ENCODE peak calls at places on chromosomes 13 and 19, in nine cellular contexts. D is suprapubic skin, A is right lobe of liver, Y is esophagus muscularis mucosa, Q is body of pancreas, C is IMR-90, L is tibial nerve, X is ovary, S is uterus. W is an unnamed sample.

GRCh38 chr19:17086129-17086528 is 10.6 kb downstream of the MYO9B start:
- DNase-seq in D (no peak), A (no peak), Y (no peak), Q (no peak), C (no peak), L (no peak), X (no peak), S (no peak), W (no peak)

GRCh38 chr19:3982701-3983541 is 2.3 kb downstream of the EEF2 start:
- DNase-seq in D (no peak), A (peak; percentile 49), Y (no peak), Q (no peak), C (peak; percentile 74), L (no peak), X (peak; percentile 46), S (no peak), W (no peak)

GRCh38 chr13:113771709-113772331 is 12.8 kb downstream of the TMEM255B start:
- DNase-seq in D (no peak), A (no peak), Y (no peak), Q (no peak), C (peak; percentile 37), L (no peak), X (no peak), S (no peak), W (no peak)

GRCh38 chr13:75647126-75647784 is 11.1 kb downstream of the LMO7 start:
- DNase-seq in D (no peak), A (no peak), Y (no peak), Q (no peak), C (peak; percentile 55), L (no peak), X (no peak), S (no peak), W (no peak)

GRCh38 chr13:113008841-113009240 is 39.8 kb downstream of the MCF2L start:
- DNase-seq in D (no peak), A (no peak), Y (no peak), Q (no peak), C (no peak), L (no peak), X (no peak), S (no peak), W (no peak)

GRCh38 chr19:45099465-45100201 is 6.7 kb downstream of the PPP1R37 start:
- DNase-seq in D (no peak), A (no peak), Y (no peak), Q (peak; percentile 45), C (peak; percentile 46), L (no peak), X (no peak), S (no peak), W (peak; percentile 90)

GRCh38 chr13:49300716-49301589 is 53.2 kb downstream of the CDADC1 start:
- DNase-seq in D (no peak), A (peak; percentile 60), Y (no peak), Q (peak; percentile 73), C (peak; percentile 76), L (peak; percentile 57), X (peak; percentile 60), S (peak; percentile 52), W (peak; percentile 64)

GRCh38 chr19:37594982-37595382 is 306 bp downstream of the ZNF540 start:
- DNase-seq in D (peak; percentile 80), A (peak; percentile 64), Y (peak; percentile 92), Q (peak; percentile 71), C (peak; percentile 58), L (peak; percentile 54), X (peak; percentile 78), S (peak; percentile 57), W (peak; percentile 94)

GRCh38 chr19:37817180-37817911 is 38.0 kb upstream of the ZNF573 start:
- DNase-seq in D (peak; percentile 81), A (peak; percentile 61), Y (peak; percentile 91), Q (peak; percentile 82), C (peak; percentile 3), L (peak; percentile 43), X (peak; percentile 90), S (peak; percentile 77), W (peak; percentile 79)

GRCh38 chr13:40318366-40318765 is 348.1 kb downstream of the FOXO1 start:
- DNase-seq in D (no peak), A (no peak), Y (peak; percentile 89), Q (peak; percentile 78), C (no peak), L (no peak), X (peak; percentile 49), S (peak; percentile 26), W (peak; percentile 49)

GRCh38 chr13:85312071-85312470 is 487.1 kb downstream of the SLITRK6 start:
- DNase-seq in D (no peak), A (no peak), Y (no peak), Q (no peak), C (no peak), L (no peak), X (no peak), S (no peak), W (no peak)

GRCh38 chr19:56837004-56837403 is 3.5 kb downstream of the PEG3 start:
- DNase-seq in D (no peak), A (no peak), Y (no peak), Q (peak; percentile 11), C (no peak), L (no peak), X (peak; percentile 49), S (no peak), W (peak; percentile 37)

GRCh38 chr19:49679832-49680472 is 2.9 kb downstream of the PRMT1 start:
- DNase-seq in D (no peak), A (no peak), Y (no peak), Q (no peak), C (no peak), L (no peak), X (no peak), S (no peak), W (no peak)

GRCh38 chr13:77853701-77854100 is 64.9 kb downstream of the EDNRB start:
- DNase-seq in D (no peak), A (no peak), Y (no peak), Q (no peak), C (no peak), L (no peak), X (no peak), S (no peak), W (no peak)

GRCh38 chr19:34308381-34309367 is 54.3 kb downstream of the GARRE1 start:
- DNase-seq in D (no peak), A (no peak), Y (no peak), Q (no peak), C (no peak), L (no peak), X (no peak), S (no peak), W (no peak)

GRCh38 chr19:49793561-49793840 is 19.6 kb downstream of the FUZ start:
- DNase-seq in D (no peak), A (no peak), Y (no peak), Q (no peak), C (peak; percentile 57), L (no peak), X (no peak), S (no peak), W (peak; percentile 89)

GRCh38 chr13:110361365-110361911 is 54.4 kb downstream of the COL4A2 start:
- DNase-seq in D (no peak), A (no peak), Y (no peak), Q (peak; percentile 32), C (peak; percentile 88), L (peak; percentile 47), X (peak; percentile 64), S (peak; percentile 68), W (peak; percentile 32)

DNA sequence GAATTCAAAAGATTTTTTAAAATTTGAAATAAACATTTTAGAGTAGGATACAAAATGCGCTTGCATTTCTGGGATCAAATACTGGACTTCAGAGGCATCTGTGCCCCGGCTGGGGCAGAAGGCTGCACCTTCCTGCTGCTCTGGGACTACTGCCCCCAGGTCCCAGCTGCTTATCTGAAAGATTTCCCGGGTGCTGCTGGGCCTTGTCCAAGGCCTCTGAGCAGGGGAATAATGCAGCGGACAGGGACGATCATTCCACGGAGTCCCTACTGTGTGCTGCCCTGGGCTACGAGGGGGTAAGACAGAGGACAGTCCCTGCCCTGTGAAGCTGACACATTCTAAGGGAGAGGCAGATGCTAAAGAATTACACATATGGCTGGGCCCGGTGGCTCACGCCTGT is 33.1 kb upstream of the NCCRP1 start:
- DNase-seq in D (no peak), A (no peak), Y (no peak), Q (peak; percentile 49), C (no peak), L (no peak), X (no peak), S (no peak), W (no peak)
- TF ChIP-seq CTCF in D (no peak), A (no peak), Y (no peak), Q (no peak), C (no peak), L (no peak), X (no peak), S (no peak), W (no peak)

GRCh38 chr19:33193864-33194362 is at the start of gene LRP3:
- DNase-seq in D (no peak), A (peak; percentile 81), Y (no peak), Q (peak; percentile 54), C (peak; percentile 11), L (no peak), X (peak; percentile 82), S (peak; percentile 49), W (peak; percentile 46)
- TF ChIP-seq POLR2A in D (no peak), A (no peak), Y (no peak), Q (no peak), C (no peak), L (no peak), X (no peak), S (no peak), W (no peak)

GRCh38 chr13:31503626-31504025 is 235.7 kb upstream of the RXFP2 start:
- DNase-seq in D (no peak), A (no peak), Y (no peak), Q (no peak), C (no peak), L (no peak), X (no peak), S (no peak), W (no peak)
- TF ChIP-seq CTCF in D (no peak), A (no peak), Y (no peak), Q (no peak), C (no peak), L (no peak), X (no peak), S (no peak), W (no peak)

DNA sequence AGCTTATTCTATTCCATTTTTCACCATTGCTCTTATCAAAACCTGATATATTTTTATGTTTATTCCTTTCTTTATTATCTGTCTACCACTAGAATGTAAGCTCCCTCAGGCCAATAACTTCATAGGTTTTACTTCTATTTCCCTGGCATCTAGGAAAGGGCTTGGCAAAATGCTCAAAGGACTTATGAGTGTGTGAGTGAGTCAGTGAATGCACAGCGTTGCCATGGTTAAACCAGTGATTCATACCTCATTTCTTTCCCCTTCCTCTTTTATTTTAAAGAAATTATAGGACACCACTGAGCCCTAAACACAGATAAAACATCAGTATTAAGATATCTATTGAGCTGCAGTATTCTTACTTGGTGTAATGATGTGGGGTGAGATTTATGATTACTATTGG is 162.1 kb downstream of the GPC6 start:
- DNase-seq in D (no peak), A (no peak), Y (no peak), Q (no peak), C (peak; percentile 86), L (no peak), X (no peak), S (no peak), W (no peak)
- TF ChIP-seq POLR2A in D (no peak), A (no peak), Y (no peak), Q (no peak), C (no peak), L (no peak), X (no peak), S (no peak), W (no peak)